ENCODE peak calls at places on chromosome 13, in seven cellular contexts. One of them, this sample, is unnamed.

GRCh38 chr13:66644855-66645460 is 585.2 kb downstream of the PCDH9 start:
- DNase-seq in nephron progenitor cell: no peak
- DNase-seq in neural progenitor cell: no peak
- DNase-seq in IMR-90: no peak
- DNase-seq in stomach: no peak
- DNase-seq in fibroblast of pulmonary artery: no peak
- DNase-seq in kidney epithelial cell: no peak
- DNase-seq in this sample: no peak

GRCh38 chr13:108705031-108705430 is 75.6 kb downstream of the MYO16 start:
- DNase-seq in IMR-90: no peak
- DNase-seq in stomach: no peak
- DNase-seq in kidney epithelial cell: peak
- DNase-seq in nephron progenitor cell: no peak
- DNase-seq in neural progenitor cell: no peak
- DNase-seq in fibroblast of pulmonary artery: no peak
- DNase-seq in this sample: no peak

GRCh38 chr13:39119422-39119821 is 81.2 kb downstream of the NHLRC3 start:
- DNase-seq in fibroblast of pulmonary artery: no peak
- DNase-seq in IMR-90: no peak
- DNase-seq in stomach: no peak
- DNase-seq in neural progenitor cell: peak
- DNase-seq in nephron progenitor cell: no peak
- DNase-seq in kidney epithelial cell: no peak
- DNase-seq in this sample: peak

GRCh38 chr13:97753942-97754670 is 199.4 kb upstream of the IPO5 start:
- DNase-seq in fibroblast of pulmonary artery: no peak
- DNase-seq in neural progenitor cell: peak
- DNase-seq in nephron progenitor cell: no peak
- DNase-seq in kidney epithelial cell: no peak
- DNase-seq in IMR-90: no peak
- DNase-seq in stomach: no peak
- DNase-seq in this sample: no peak

GRCh38 chr13:97856001-97856675 is 97.3 kb upstream of the IPO5 start:
- DNase-seq in stomach: no peak
- DNase-seq in nephron progenitor cell: peak
- DNase-seq in kidney epithelial cell: no peak
- DNase-seq in fibroblast of pulmonary artery: peak
- DNase-seq in IMR-90: no peak
- DNase-seq in neural progenitor cell: peak
- DNase-seq in this sample: peak

GRCh38 chr13:42996584-42996983 is 4.5 kb upstream of the EPSTI1 start:
- DNase-seq in neural progenitor cell: no peak
- DNase-seq in IMR-90: peak
- DNase-seq in nephron progenitor cell: no peak
- DNase-seq in stomach: no peak
- DNase-seq in fibroblast of pulmonary artery: peak
- DNase-seq in kidney epithelial cell: peak
- DNase-seq in this sample: no peak

GRCh38 chr13:67140006-67140405 is 90.1 kb downstream of the PCDH9 start:
- DNase-seq in fibroblast of pulmonary artery: no peak
- DNase-seq in IMR-90: no peak
- DNase-seq in stomach: no peak
- DNase-seq in kidney epithelial cell: peak
- DNase-seq in neural progenitor cell: no peak
- DNase-seq in nephron progenitor cell: no peak
- DNase-seq in this sample: no peak

GRCh38 chr13:33256148-33256547 is 29.4 kb downstream of the STARD13 start:
- DNase-seq in neural progenitor cell: no peak
- DNase-seq in kidney epithelial cell: no peak
- DNase-seq in nephron progenitor cell: no peak
- DNase-seq in stomach: no peak
- DNase-seq in fibroblast of pulmonary artery: no peak
- DNase-seq in IMR-90: no peak
- DNase-seq in this sample: no peak

GRCh38 chr13:98853791-98854191 is 101.3 kb upstream of the SLC15A1 start:
- DNase-seq in nephron progenitor cell: no peak
- DNase-seq in neural progenitor cell: no peak
- DNase-seq in fibroblast of pulmonary artery: peak
- DNase-seq in IMR-90: peak
- DNase-seq in stomach: peak
- DNase-seq in kidney epithelial cell: no peak
- DNase-seq in this sample: no peak

GRCh38 chr13:101341464-101341863 is 74.8 kb downstream of the NALCN start:
- DNase-seq in IMR-90: peak
- DNase-seq in fibroblast of pulmonary artery: no peak
- DNase-seq in neural progenitor cell: no peak
- DNase-seq in kidney epithelial cell: no peak
- DNase-seq in stomach: no peak
- DNase-seq in nephron progenitor cell: no peak
- DNase-seq in this sample: no peak

GRCh38 chr13:77832339-77833100 is 86.1 kb downstream of the EDNRB start:
- DNase-seq in neural progenitor cell: peak
- DNase-seq in kidney epithelial cell: no peak
- DNase-seq in fibroblast of pulmonary artery: peak
- DNase-seq in stomach: no peak
- DNase-seq in nephron progenitor cell: no peak
- DNase-seq in IMR-90: peak
- DNase-seq in this sample: peak

GRCh38 chr13:63625869-63626268 is 2210.2 kb upstream of the PCDH20 start:
- DNase-seq in kidney epithelial cell: no peak
- DNase-seq in nephron progenitor cell: no peak
- DNase-seq in IMR-90: peak
- DNase-seq in stomach: no peak
- DNase-seq in fibroblast of pulmonary artery: peak
- DNase-seq in neural progenitor cell: no peak
- DNase-seq in this sample: no peak

GRCh38 chr13:71218960-71219359 is 648.0 kb downstream of the DACH1 start:
- DNase-seq in neural progenitor cell: peak
- DNase-seq in nephron progenitor cell: no peak
- DNase-seq in stomach: no peak
- DNase-seq in kidney epithelial cell: no peak
- DNase-seq in fibroblast of pulmonary artery: no peak
- DNase-seq in IMR-90: no peak
- DNase-seq in this sample: no peak

GRCh38 chr13:98143157-98143553 is 261 bp downstream of the FARP1 start:
- DNase-seq in stomach: no peak
- DNase-seq in kidney epithelial cell: no peak
- DNase-seq in fibroblast of pulmonary artery: no peak
- DNase-seq in IMR-90: no peak
- DNase-seq in nephron progenitor cell: peak
- DNase-seq in neural progenitor cell: no peak
- DNase-seq in this sample: no peak

GRCh38 chr13:38346764-38347163 is 2.9 kb upstream of the UFM1 start:
- DNase-seq in fibroblast of pulmonary artery: no peak
- DNase-seq in stomach: no peak
- DNase-seq in kidney epithelial cell: no peak
- DNase-seq in nephron progenitor cell: no peak
- DNase-seq in neural progenitor cell: no peak
- DNase-seq in IMR-90: no peak
- DNase-seq in this sample: no peak

GRCh38 chr13:111204438-111205177 is 89.5 kb downstream of the ARHGEF7 start:
- DNase-seq in neural progenitor cell: peak
- DNase-seq in fibroblast of pulmonary artery: peak
- DNase-seq in nephron progenitor cell: peak
- DNase-seq in IMR-90: peak
- DNase-seq in stomach: no peak
- DNase-seq in kidney epithelial cell: no peak
- DNase-seq in this sample: no peak

GRCh38 chr13:98405690-98406344 is 171.1 kb downstream of the STK24 start:
- DNase-seq in stomach: no peak
- DNase-seq in fibroblast of pulmonary artery: no peak
- DNase-seq in kidney epithelial cell: no peak
- DNase-seq in neural progenitor cell: no peak
- DNase-seq in IMR-90: no peak
- DNase-seq in nephron progenitor cell: no peak
- DNase-seq in this sample: no peak

GRCh38 chr13:78102121-78102677 is 183.6 kb upstream of the EDNRB start:
- DNase-seq in neural progenitor cell: no peak
- DNase-seq in stomach: no peak
- DNase-seq in IMR-90: peak
- DNase-seq in fibroblast of pulmonary artery: peak
- DNase-seq in kidney epithelial cell: no peak
- DNase-seq in nephron progenitor cell: no peak
- DNase-seq in this sample: peak

GRCh38 chr13:98549728-98550317 is 27.1 kb downstream of the STK24 start:
- DNase-seq in nephron progenitor cell: no peak
- DNase-seq in IMR-90: peak
- DNase-seq in fibroblast of pulmonary artery: no peak
- DNase-seq in kidney epithelial cell: no peak
- DNase-seq in neural progenitor cell: no peak
- DNase-seq in stomach: no peak
- DNase-seq in this sample: no peak

GRCh38 chr13:73325351-73326214 is 266.8 kb downstream of the KLF5 start:
- DNase-seq in nephron progenitor cell: no peak
- DNase-seq in kidney epithelial cell: no peak
- DNase-seq in stomach: no peak
- DNase-seq in neural progenitor cell: no peak
- DNase-seq in IMR-90: peak
- DNase-seq in fibroblast of pulmonary artery: no peak
- DNase-seq in this sample: no peak

GRCh38 chr13:20988909-20989735 is 72.3 kb downstream of the LATS2 start:
- DNase-seq in stomach: no peak
- DNase-seq in IMR-90: no peak
- DNase-seq in kidney epithelial cell: no peak
- DNase-seq in fibroblast of pulmonary artery: no peak
- DNase-seq in nephron progenitor cell: no peak
- DNase-seq in neural progenitor cell: no peak
- DNase-seq in this sample: no peak

GRCh38 chr13:31227870-31228269 is 28.1 kb downstream of the B3GLCT start:
- DNase-seq in kidney epithelial cell: no peak
- DNase-seq in stomach: no peak
- DNase-seq in fibroblast of pulmonary artery: no peak
- DNase-seq in neural progenitor cell: no peak
- DNase-seq in nephron progenitor cell: no peak
- DNase-seq in IMR-90: no peak
- DNase-seq in this sample: no peak

GRCh38 chr13:98890920-98891319 is 86.9 kb downstream of the DOCK9 start:
- DNase-seq in nephron progenitor cell: peak
- DNase-seq in kidney epithelial cell: no peak
- DNase-seq in fibroblast of pulmonary artery: no peak
- DNase-seq in stomach: no peak
- DNase-seq in IMR-90: no peak
- DNase-seq in neural progenitor cell: no peak
- DNase-seq in this sample: no peak

GRCh38 chr13:33228645-33229445 is 56.7 kb downstream of the STARD13 start:
- DNase-seq in neural progenitor cell: peak
- DNase-seq in kidney epithelial cell: no peak
- DNase-seq in fibroblast of pulmonary artery: peak
- DNase-seq in stomach: no peak
- DNase-seq in IMR-90: peak
- DNase-seq in nephron progenitor cell: no peak
- DNase-seq in this sample: no peak

GRCh38 chr13:43019811-43020210 is 3.6 kb upstream of the DNAJC15 start:
- DNase-seq in neural progenitor cell: no peak
- DNase-seq in kidney epithelial cell: no peak
- DNase-seq in IMR-90: no peak
- DNase-seq in nephron progenitor cell: no peak
- DNase-seq in stomach: no peak
- DNase-seq in fibroblast of pulmonary artery: no peak
- DNase-seq in this sample: no peak

GRCh38 chr13:42876270-42876714 is 94.9 kb downstream of the FAM216B start:
- DNase-seq in fibroblast of pulmonary artery: no peak
- DNase-seq in kidney epithelial cell: no peak
- DNase-seq in nephron progenitor cell: no peak
- DNase-seq in neural progenitor cell: no peak
- DNase-seq in stomach: no peak
- DNase-seq in IMR-90: no peak
- DNase-seq in this sample: no peak

GRCh38 chr13:32650705-32651311 is 64.6 kb downstream of the PDS5B start:
- DNase-seq in nephron progenitor cell: peak
- DNase-seq in fibroblast of pulmonary artery: peak
- DNase-seq in IMR-90: peak
- DNase-seq in stomach: peak
- DNase-seq in kidney epithelial cell: peak
- DNase-seq in neural progenitor cell: peak
- DNase-seq in this sample: peak

DNA sequence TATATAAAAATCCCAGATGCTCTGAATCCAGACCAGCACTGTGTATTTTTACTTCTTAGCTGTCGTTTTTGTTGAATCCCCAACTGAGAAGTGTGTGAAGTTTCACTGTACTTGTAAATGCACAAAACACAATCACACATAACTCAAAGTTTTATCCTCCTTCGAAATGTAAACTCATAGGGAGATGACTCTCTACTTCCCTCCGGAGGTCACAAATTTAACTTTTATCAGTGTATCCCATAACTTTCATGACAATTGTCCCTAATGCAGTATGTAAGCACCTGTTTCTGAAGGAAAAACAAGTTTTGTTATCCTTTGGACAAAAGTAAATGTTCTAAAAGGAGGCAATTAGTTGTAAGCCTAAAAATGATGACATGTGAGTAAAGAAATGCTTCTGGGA is 665.0 kb upstream of the SLITRK6 start:
- DNase-seq in IMR-90: no peak
- DNase-seq in stomach: no peak
- DNase-seq in neural progenitor cell: peak
- DNase-seq in kidney epithelial cell: no peak
- DNase-seq in nephron progenitor cell: no peak
- DNase-seq in fibroblast of pulmonary artery: peak
- DNase-seq in this sample: no peak
- TF ChIP-seq CTCF in IMR-90: no peak
- TF ChIP-seq CTCF in stomach: no peak
- TF ChIP-seq CTCF in neural progenitor cell: peak
- TF ChIP-seq CTCF in kidney epithelial cell: peak
- TF ChIP-seq CTCF in nephron progenitor cell: peak
- TF ChIP-seq CTCF in fibroblast of pulmonary artery: no peak
- TF ChIP-seq CTCF in this sample: peak

GRCh38 chr13:19157461-19157860 is 24.2 kb downstream of the TUBA3C start:
- DNase-seq in IMR-90: no peak
- DNase-seq in stomach: no peak
- DNase-seq in fibroblast of pulmonary artery: no peak
- DNase-seq in kidney epithelial cell: no peak
- DNase-seq in neural progenitor cell: no peak
- DNase-seq in nephron progenitor cell: no peak
- DNase-seq in this sample: no peak
- TF ChIP-seq CTCF in IMR-90: no peak
- TF ChIP-seq CTCF in stomach: no peak
- TF ChIP-seq CTCF in fibroblast of pulmonary artery: no peak
- TF ChIP-seq CTCF in kidney epithelial cell: no peak
- TF ChIP-seq CTCF in neural progenitor cell: no peak
- TF ChIP-seq CTCF in nephron progenitor cell: no peak
- TF ChIP-seq CTCF in this sample: no peak

GRCh38 chr13:47598340-47598911 is 402.6 kb downstream of the SUCLA2 start:
- DNase-seq in nephron progenitor cell: no peak
- DNase-seq in stomach: no peak
- DNase-seq in neural progenitor cell: no peak
- DNase-seq in IMR-90: peak
- DNase-seq in kidney epithelial cell: no peak
- DNase-seq in fibroblast of pulmonary artery: peak
- DNase-seq in this sample: no peak

GRCh38 chr13:47592256-47592655 is 408.8 kb downstream of the SUCLA2 start:
- DNase-seq in IMR-90: no peak
- DNase-seq in kidney epithelial cell: no peak
- DNase-seq in stomach: no peak
- DNase-seq in nephron progenitor cell: no peak
- DNase-seq in neural progenitor cell: no peak
- DNase-seq in fibroblast of pulmonary artery: no peak
- DNase-seq in this sample: no peak

GRCh38 chr13:47594833-47595232 is 406.2 kb downstream of the SUCLA2 start:
- DNase-seq in neural progenitor cell: peak
- DNase-seq in fibroblast of pulmonary artery: peak
- DNase-seq in nephron progenitor cell: no peak
- DNase-seq in stomach: no peak
- DNase-seq in IMR-90: peak
- DNase-seq in kidney epithelial cell: no peak
- DNase-seq in this sample: no peak
- TF ChIP-seq CTCF in neural progenitor cell: peak
- TF ChIP-seq CTCF in fibroblast of pulmonary artery: peak
- TF ChIP-seq CTCF in nephron progenitor cell: no peak
- TF ChIP-seq CTCF in stomach: no peak
- TF ChIP-seq CTCF in IMR-90: no peak
- TF ChIP-seq CTCF in kidney epithelial cell: peak
- TF ChIP-seq CTCF in this sample: peak

GRCh38 chr13:113084094-113084942 is 21.3 kb upstream of the F7 start:
- DNase-seq in IMR-90: no peak
- DNase-seq in stomach: no peak
- DNase-seq in kidney epithelial cell: no peak
- DNase-seq in neural progenitor cell: no peak
- DNase-seq in fibroblast of pulmonary artery: no peak
- DNase-seq in nephron progenitor cell: no peak
- DNase-seq in this sample: no peak
- TF ChIP-seq CTCF in IMR-90: no peak
- TF ChIP-seq CTCF in stomach: no peak
- TF ChIP-seq CTCF in kidney epithelial cell: peak
- TF ChIP-seq CTCF in neural progenitor cell: peak
- TF ChIP-seq CTCF in fibroblast of pulmonary artery: peak
- TF ChIP-seq CTCF in nephron progenitor cell: no peak
- TF ChIP-seq CTCF in this sample: peak

This sample was measured in retinal pigment epithelial cell.